ENCODE peak calls at places on chromosomes 2 and 18, in four cellular contexts. Z is HEK293T, X is K562, B is HepG2. D is an unnamed sample.

GRCh38 chr2:160114020-160114419 is 51.6 kb upstream of the PLA2R1 start:
- DNase-seq in Z (no peak), B (no peak), X (no peak), D (no peak)

GRCh38 chr2:74507926-74508520 is 528 bp upstream of the PCGF1 start:
- DNase-seq in Z (peak), X (peak), B (no peak), D (no peak)

GRCh38 chr2:81436256-81436655 is 1131.7 kb upstream of the LRRTM1 start:
- DNase-seq in X (no peak), B (peak), Z (no peak), D (no peak)

GRCh38 chr2:110678457-110679336 is 834 bp upstream of the BUB1 start:
- DNase-seq in X (peak), Z (peak), B (no peak), D (no peak)

GRCh38 chr2:112923967-112924338 is 13.0 kb downstream of the IL37 start:
- DNase-seq in X (no peak), B (no peak), Z (no peak), D (no peak)

GRCh38 chr2:28436525-28437051 is 43.9 kb downstream of the FOSL2 start:
- DNase-seq in B (no peak), Z (no peak), X (no peak), D (no peak)

GRCh38 chr2:236962816-236963215 is 122.9 kb upstream of the COPS8 start:
- DNase-seq in Z (no peak), B (no peak), X (no peak), D (no peak)

GRCh38 chr2:72011791-72012190 is 135.9 kb downstream of the CYP26B1 start:
- DNase-seq in B (no peak), Z (no peak), X (no peak), D (no peak)

GRCh38 chr2:129006135-129006885 is 687.6 kb upstream of the HS6ST1 start:
- DNase-seq in X (no peak), B (no peak), Z (no peak), D (no peak)

GRCh38 chr18:50857694-50858093 is 21.2 kb upstream of the ME2 start:
- DNase-seq in X (peak), Z (no peak), B (no peak), D (no peak)

GRCh38 chr18:210780-211179 is 52.4 kb downstream of the USP14 start:
- DNase-seq in Z (no peak), B (no peak), X (no peak), D (no peak)

GRCh38 chr2:100630473-100630977 is 67.7 kb downstream of the PDCL3 start:
- DNase-seq in B (no peak), X (no peak), Z (no peak), D (no peak)

DNA sequence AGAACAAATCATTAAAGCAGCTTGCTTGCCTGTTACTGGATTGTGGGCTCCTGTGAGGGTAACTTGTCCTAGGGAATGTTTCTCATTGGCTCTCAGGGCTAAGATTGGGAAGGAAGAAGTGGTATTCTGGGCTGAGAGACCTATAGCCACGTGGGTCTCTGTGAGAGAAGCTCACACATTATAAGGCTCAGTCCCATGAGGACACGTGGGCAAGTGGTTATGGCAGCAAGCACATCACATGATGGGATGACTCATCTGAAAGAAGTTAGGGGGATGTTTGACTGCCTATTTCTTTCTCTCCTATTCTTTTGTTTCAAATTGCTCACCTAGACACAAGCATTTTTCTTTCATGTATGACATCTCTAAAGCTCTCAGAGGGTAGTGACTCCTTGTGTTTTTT is 418.0 kb upstream of the ST6GAL2 start:
- DNase-seq in X (no peak), B (no peak), Z (no peak), D (no peak)
- TF ChIP-seq TARDBP in X (no peak), B (no peak), Z (no peak), D (no peak)

GRCh38 chr2:8447610-8448221 is 234.1 kb upstream of the ID2 start:
- DNase-seq in B (no peak), X (no peak), Z (no peak), D (no peak)
- TF ChIP-seq FOXK2 in B (no peak), X (no peak), Z (no peak), D (no peak)

GRCh38 chr2:226669905-226670304 is 129.7 kb downstream of the IRS1 start:
- DNase-seq in B (no peak), X (no peak), Z (no peak), D (no peak)

GRCh38 chr2:226673314-226673723 is 126.3 kb downstream of the IRS1 start:
- DNase-seq in B (no peak), Z (no peak), X (no peak), D (no peak)

GRCh38 chr2:226674123-226674522 is 125.5 kb downstream of the IRS1 start:
- DNase-seq in B (no peak), X (no peak), Z (no peak), D (no peak)

GRCh38 chr2:226669249-226669648 is 130.4 kb downstream of the IRS1 start:
- DNase-seq in X (no peak), Z (no peak), B (no peak), D (no peak)

DNA sequence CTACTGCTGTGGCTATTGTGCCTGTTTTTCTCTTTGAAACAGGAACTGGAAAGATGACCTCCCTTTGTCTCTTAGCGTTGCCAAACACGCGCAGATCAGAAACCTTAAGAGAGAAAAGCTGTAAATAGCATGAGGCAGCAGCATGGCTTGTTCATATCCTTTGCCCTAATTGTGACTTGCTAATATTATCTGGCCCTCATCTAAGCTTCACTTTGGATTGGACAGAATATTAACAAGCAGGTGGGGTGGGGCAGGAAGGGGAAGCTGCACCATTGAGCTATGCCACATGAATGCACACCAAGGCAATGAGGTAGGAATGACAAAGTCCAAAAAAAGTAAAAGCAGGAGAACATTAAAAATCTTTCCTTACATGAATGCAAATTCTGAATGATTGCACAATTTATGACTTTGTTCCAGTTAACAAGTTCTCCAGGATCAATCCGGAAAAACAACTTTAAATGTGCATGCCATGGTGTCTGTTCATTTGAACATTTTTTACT is 128.4 kb downstream of the IRS1 start:
- DNase-seq in X (no peak), B (no peak), Z (no peak), D (no peak)
- TF ChIP-seq TARDBP in X (no peak), B (no peak), Z (no peak), D (no peak)

GRCh38 chr2:240137596-240138274 is 1.6 kb upstream of the COPS9 start:
- DNase-seq in X (no peak), B (no peak), Z (no peak), D (no peak)

GRCh38 chr2:240136671-240137292 is 677 bp upstream of the COPS9 start:
- DNase-seq in Z (no peak), X (no peak), B (no peak), D (no peak)

GRCh38 chr2:240139666-240140393 is 628 bp downstream of the OTOS start:
- DNase-seq in B (no peak), Z (no peak), X (no peak), D (no peak)

GRCh38 chr2:240139011-240139441 is 1.4 kb downstream of the OTOS start:
- DNase-seq in X (no peak), B (no peak), Z (no peak), D (no peak)

GRCh38 chr2:240138275-240138984 is 2.0 kb downstream of the OTOS start:
- DNase-seq in X (no peak), Z (no peak), B (no peak), D (no peak)
- TF ChIP-seq FOXK2 in X (no peak), Z (no peak), B (no peak), D (no peak)

GRCh38 chr2:238717084-238717483 is 130.8 kb upstream of the TWIST2 start:
- DNase-seq in X (no peak), Z (no peak), B (no peak), D (no peak)

GRCh38 chr2:238719641-238720040 is 128.2 kb upstream of the TWIST2 start:
- DNase-seq in B (no peak), Z (no peak), X (no peak), D (no peak)

GRCh38 chr2:238722181-238722580 is 125.7 kb upstream of the TWIST2 start:
- DNase-seq in B (no peak), Z (no peak), X (no peak), D (no peak)

GRCh38 chr2:238722883-238723282 is 125.0 kb upstream of the TWIST2 start:
- DNase-seq in X (no peak), B (no peak), Z (no peak), D (no peak)

GRCh38 chr2:238720232-238720672 is 127.6 kb upstream of the TWIST2 start:
- DNase-seq in B (peak), X (peak), Z (peak), D (no peak)
- TF ChIP-seq TARDBP in B (no peak), X (no peak), Z (no peak), D (no peak)

GRCh38 chr2:134508396-134508795 is 210.4 kb downstream of the TMEM163 start:
- DNase-seq in X (no peak), B (no peak), Z (no peak), D (no peak)

GRCh38 chr2:134501476-134502089 is 217.2 kb downstream of the TMEM163 start:
- DNase-seq in Z (no peak), B (no peak), X (no peak), D (no peak)

GRCh38 chr2:134502090-134502487 is 216.7 kb downstream of the TMEM163 start:
- DNase-seq in X (no peak), B (no peak), Z (no peak), D (no peak)

GRCh38 chr2:134507697-134508096 is 211.1 kb downstream of the TMEM163 start:
- DNase-seq in X (no peak), B (no peak), Z (no peak), D (no peak)

DNA sequence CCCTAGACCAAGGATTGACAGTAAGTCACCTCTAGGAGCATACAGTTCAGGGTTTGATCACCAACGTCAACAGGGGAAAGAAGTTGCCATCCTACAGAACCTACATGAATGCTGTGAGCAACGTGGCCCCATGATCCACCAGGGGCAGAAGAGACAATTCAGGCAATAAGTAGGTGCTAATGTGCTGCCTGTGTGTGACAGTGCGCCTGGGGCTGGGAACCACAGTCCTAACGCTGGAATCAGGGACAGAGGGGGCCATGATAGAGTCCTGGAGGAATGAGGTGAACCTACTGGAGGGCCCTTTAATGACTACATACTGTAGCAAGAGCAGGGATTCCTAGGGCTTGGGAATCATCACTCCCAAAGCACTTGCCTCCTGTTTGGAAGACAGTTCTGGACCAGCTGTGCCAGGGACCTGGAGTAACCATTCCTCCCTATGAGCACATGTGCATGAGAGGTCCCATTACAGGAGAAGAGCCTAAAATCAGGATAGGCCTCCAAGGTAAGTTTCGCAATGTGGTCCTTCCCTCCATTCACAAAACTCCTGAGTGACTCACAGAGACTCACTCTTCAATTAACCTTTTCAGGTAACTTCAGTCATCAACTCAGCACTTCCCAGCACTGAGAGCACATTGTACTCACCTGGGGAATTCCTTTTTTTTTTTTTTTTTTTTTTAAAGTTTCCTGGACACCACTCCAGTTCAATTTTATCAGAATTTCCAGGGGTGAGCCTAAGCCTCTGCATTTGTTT is 214.0 kb downstream of the TMEM163 start:
- DNase-seq in X (no peak), B (no peak), Z (no peak), D (no peak)
- TF ChIP-seq FOXK2 in X (no peak), B (no peak), Z (no peak), D (no peak)

GRCh38 chr2:150387586-150388288 is 99.7 kb downstream of the RND3 start:
- DNase-seq in Z (no peak), B (no peak), X (no peak), D (no peak)
- TF ChIP-seq TARDBP in Z (no peak), B (no peak), X (no peak), D (no peak)

DNA sequence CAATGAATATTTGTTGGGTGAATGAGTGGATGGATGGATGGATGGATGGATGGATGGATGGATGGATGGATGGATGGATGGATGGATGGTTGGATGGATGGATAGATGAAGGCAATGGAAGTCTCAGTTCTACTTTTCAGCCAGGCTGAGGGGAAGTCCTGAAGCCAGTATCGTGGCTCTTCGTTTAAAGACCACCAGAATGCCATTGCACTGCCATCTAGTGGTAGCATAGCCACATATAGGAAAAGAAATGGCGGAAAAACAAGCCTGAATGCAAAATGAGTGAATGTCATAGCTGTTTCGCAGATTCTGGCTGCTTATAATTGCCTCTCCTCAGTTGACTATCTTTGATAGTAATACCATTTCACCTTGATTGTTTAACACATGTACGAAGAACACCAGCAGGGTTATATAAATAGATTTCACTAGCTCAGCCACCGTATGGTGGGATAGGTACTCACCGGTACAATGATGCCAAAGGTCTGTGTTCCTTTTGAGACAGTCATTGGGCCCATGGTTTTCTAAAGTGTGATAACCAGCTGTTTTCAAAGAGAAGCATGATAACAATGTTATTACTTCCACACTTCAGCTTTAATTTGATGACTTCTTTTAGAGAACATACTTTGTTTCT is 62.3 kb upstream of the GREB1L start:
- DNase-seq in X (peak), Z (peak), B (peak), D (peak)
- TF ChIP-seq FOXK2 in X (no peak), Z (no peak), B (no peak), D (no peak)

DNA sequence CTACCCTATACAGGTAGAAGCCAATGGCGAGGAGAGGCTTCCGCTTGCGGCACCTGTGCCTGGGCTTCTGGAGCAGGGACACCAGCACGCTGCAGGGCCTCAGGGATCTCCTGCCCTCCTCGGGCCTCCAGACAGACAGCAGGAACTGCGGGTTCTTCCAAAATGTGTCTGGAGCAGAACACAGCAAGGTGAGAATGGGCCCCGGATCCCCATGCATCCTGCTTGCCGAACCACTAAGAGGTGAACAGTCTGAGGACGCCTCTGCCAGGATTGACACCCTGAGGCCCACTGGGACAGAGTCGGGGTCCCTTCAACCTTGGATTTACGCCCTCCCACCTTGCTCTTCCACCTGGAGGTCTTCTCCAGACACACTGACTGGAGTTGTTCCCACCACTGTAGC is 25.4 kb downstream of the CAPN14 start:
- DNase-seq in X (no peak), Z (no peak), B (no peak), D (no peak)
- TF ChIP-seq TARDBP in X (no peak), Z (no peak), B (no peak), D (no peak)

D was measured in GM12878.